ENCODE peak calls at places on chromosomes 3 and 15, in ten cellular contexts. X is left colon; V is activated CD8-positive, alpha-beta memory T cell treated with anti-CD3 and anti-CD28 coated beads, Interleukin-2, amount 50 U/mL, for 4 hours; Y is A172; G is activated naive CD8-positive, alpha-beta T cell treated with anti-CD3 and anti-CD28 coated beads, Interleukin-2, amount 50 U/mL, for 24 hours; N is activated T-cell treated with anti-CD3 and anti-CD28 coated beads for 1 hour; K is activated CD4-positive, alpha-beta T cell treated with anti-CD3 and anti-CD28 coated beads, Interleukin-2, amount 50 U/mL, for 1 hour; E is NCI-H1105 treated with DMSO at 0.1 percent for 48 hours; C is mucosa of gallbladder; U is HT-29. H is an unnamed sample.

GRCh38 chr15:101313041-101313761 is 18.2 kb upstream of the SNRPA1 start:
- DNase-seq in V (no peak), N (no peak), U (no peak), K (no peak), X (no peak), G (no peak), Y (no peak), C (no peak), E (no peak), H (no peak)

GRCh38 chr15:93027413-93027812 is 61.6 kb downstream of the RGMA start:
- DNase-seq in G (no peak), Y (no peak), X (no peak), U (no peak), N (no peak), C (no peak), E (no peak), K (no peak), V (no peak), H (no peak)

GRCh38 chr3:184565421-184566211 is 4.0 kb downstream of the EPHB3 start:
- DNase-seq in C (peak; percentile 73), X (peak; percentile 87), V (no peak), K (no peak), U (peak; percentile 91), N (no peak), E (peak; percentile 64), G (no peak), Y (peak; percentile 88), H (peak; percentile 94)

GRCh38 chr15:23532019-23532418 is 33.5 kb upstream of the MKRN3 start:
- DNase-seq in C (no peak), G (no peak), U (no peak), K (no peak), N (no peak), X (no peak), Y (peak; percentile 24), V (no peak), E (no peak), H (no peak)

GRCh38 chr3:4953119-4953518 is 26.1 kb upstream of the BHLHE40 start:
- DNase-seq in K (no peak), N (no peak), G (no peak), U (no peak), E (no peak), Y (peak; percentile 50), V (no peak), X (no peak), C (no peak), H (no peak)

GRCh38 chr15:38853608-38854007 is 289.0 kb upstream of the RASGRP1 start:
- DNase-seq in Y (no peak), K (peak; percentile 21), U (peak; percentile 69), C (no peak), V (peak; percentile 30), X (no peak), E (no peak), G (peak; percentile 5), N (peak; percentile 6), H (peak; percentile 34)

GRCh38 chr3:29281265-29282228 is 676 bp downstream of the RBMS3 start:
- DNase-seq in Y (peak; percentile 57), N (no peak), G (no peak), K (no peak), C (peak; percentile 14), U (no peak), X (no peak), V (no peak), E (no peak), H (no peak)

GRCh38 chr15:55587321-55588069 is 650 bp downstream of the PYGO1 start:
- DNase-seq in G (peak; percentile 20), K (peak; percentile 1), X (no peak), U (no peak), V (no peak), Y (peak; percentile 12), N (no peak), E (peak; percentile 15), C (no peak), H (peak; percentile 36)

GRCh38 chr15:101113114-101114005 is 138.5 kb downstream of the CHSY1 start:
- DNase-seq in Y (no peak), E (no peak), G (no peak), N (no peak), X (no peak), C (no peak), V (no peak), U (no peak), K (no peak), H (no peak)

GRCh38 chr3:106765342-106765741 is 611.9 kb upstream of the CCDC54 start:
- DNase-seq in E (no peak), C (no peak), U (no peak), X (no peak), V (no peak), K (no peak), G (no peak), Y (peak; percentile 94), N (no peak), H (peak; percentile 76)

GRCh38 chr3:97910931-97911351 is 61.3 kb downstream of the RIOX2 start:
- DNase-seq in G (no peak), X (no peak), C (no peak), V (no peak), N (no peak), K (no peak), Y (no peak), U (peak; percentile 59), E (no peak), H (no peak)

GRCh38 chr3:170641510-170642236 is 55.8 kb upstream of the SLC7A14 start:
- DNase-seq in U (no peak), N (no peak), E (no peak), K (no peak), Y (no peak), X (no peak), G (no peak), C (no peak), V (no peak), H (no peak)

H was measured in Calu3.